ENCODE peak calls at places on chromosomes 2 and 18, in six cellular contexts. B is foreskin fibroblast, T is spleen, L is adipocyte, W is epithelial cell of proximal tubule, O is activated gamma-delta T cell treated with Interleukin-2 at 50 U/mL for 16 hours. D is an unnamed sample.

GRCh38 chr2:11945139-11946126 is 199.0 kb downstream of the LPIN1 start:
- DNase-seq in W (peak; percentile 9), B (no peak), T (no peak), O (no peak), L (no peak), D (no peak)

GRCh38 chr2:16662440-16662839 is 3.2 kb downstream of the CYRIA start:
- DNase-seq in B (no peak), L (no peak), O (no peak), T (no peak), W (no peak), D (no peak)

GRCh38 chr2:241772063-241772499 is 4.5 kb upstream of the GAL3ST2 start:
- DNase-seq in L (no peak), B (no peak), W (no peak), O (no peak), T (no peak), D (peak; percentile 6)

GRCh38 chr2:120901213-120901612 is 165.5 kb downstream of the GLI2 start:
- DNase-seq in O (no peak), B (no peak), W (no peak), T (no peak), L (no peak), D (no peak)

GRCh38 chr2:233681534-233682099 is at the start of gene UGT1A7:
- DNase-seq in T (no peak), B (no peak), W (no peak), L (no peak), O (no peak), D (no peak)

GRCh38 chr2:113036763-113037162 is 15.9 kb downstream of the IL36B start:
- DNase-seq in W (no peak), B (no peak), O (no peak), T (no peak), L (no peak), D (no peak)

GRCh38 chr2:210086292-210086691 is 83.9 kb downstream of the RPE start:
- DNase-seq in B (peak; percentile 6), O (no peak), W (peak; percentile 2), T (no peak), L (peak; percentile 4), D (no peak)

GRCh38 chr2:186558512-186559276 is 31.2 kb upstream of the ITGAV start:
- DNase-seq in L (no peak), W (no peak), O (no peak), B (no peak), T (no peak), D (no peak)

GRCh38 chr18:48017625-48018024 is 87.2 kb upstream of the SMAD2 start:
- DNase-seq in B (peak; percentile 47), T (no peak), L (peak; percentile 88), W (no peak), O (no peak), D (no peak)

GRCh38 chr2:42042956-42043355 is 4.9 kb upstream of the PKDCC start:
- DNase-seq in L (no peak), B (no peak), O (no peak), W (no peak), T (no peak), D (no peak)

GRCh38 chr2:212667751-212668316 is 129.2 kb upstream of the ERBB4 start:
- DNase-seq in T (no peak), O (no peak), B (no peak), W (no peak), L (no peak), D (no peak)

GRCh38 chr18:77165489-77166415 is 33.2 kb upstream of the MBP start:
- DNase-seq in W (no peak), B (peak; percentile 47), L (peak; percentile 22), O (no peak), T (no peak), D (no peak)

GRCh38 chr2:29050591-29050990 is 23.7 kb downstream of the PCARE start:
- DNase-seq in L (no peak), B (no peak), W (no peak), T (no peak), O (no peak), D (peak; percentile 83)

GRCh38 chr2:74596584-74596983 is 42.1 kb downstream of the DOK1 start:
- DNase-seq in B (no peak), T (no peak), O (no peak), L (no peak), W (no peak), D (no peak)

GRCh38 chr2:66433945-66434678 is 813 bp upstream of the MEIS1 start:
- DNase-seq in T (peak; percentile 69), B (peak; percentile 77), W (peak; percentile 43), O (no peak), L (peak; percentile 85), D (peak; percentile 81)

GRCh38 chr2:189350515-189351209 is 90.6 kb upstream of the WDR75 start:
- DNase-seq in O (no peak), B (peak; percentile 94), T (no peak), L (peak; percentile 95), W (peak; percentile 53), D (no peak)

GRCh38 chr2:224072541-224073188 is 33.6 kb upstream of the SERPINE2 start:
- DNase-seq in W (no peak), O (no peak), T (no peak), B (no peak), L (no peak), D (no peak)

GRCh38 chr2:121722479-121722878 is 14.2 kb downstream of the NIFK start:
- DNase-seq in T (no peak), W (peak; percentile 85), O (no peak), L (peak; percentile 65), B (peak; percentile 78), D (no peak)

GRCh38 chr2:187586091-187586632 is 31.9 kb upstream of the TFPI start:
- DNase-seq in L (peak; percentile 82), O (no peak), B (no peak), W (no peak), T (no peak), D (no peak)

GRCh38 chr18:78565240-78565639 is 414.4 kb upstream of the SALL3 start:
- DNase-seq in T (no peak), O (no peak), L (no peak), W (no peak), B (no peak), D (no peak)

GRCh38 chr2:106095478-106096392 is 98.4 kb downstream of the UXS1 start:
- DNase-seq in T (peak; percentile 94), O (peak; percentile 88), L (no peak), B (no peak), W (no peak), D (no peak)

GRCh38 chr2:33136056-33136455 is 189.3 kb downstream of the LTBP1 start:
- DNase-seq in L (peak; percentile 35), W (no peak), B (no peak), T (no peak), O (no peak), D (no peak)

GRCh38 chr2:164785447-164785846 is 56.2 kb downstream of the COBLL1 start:
- DNase-seq in L (peak; percentile 69), T (no peak), O (no peak), B (no peak), W (no peak), D (no peak)

GRCh38 chr18:48550101-48550729 is 11.4 kb downstream of the CTIF start:
- DNase-seq in B (no peak), W (no peak), L (no peak), O (no peak), T (no peak), D (no peak)